ENCODE peak calls at places on chromosomes 11 and 22, in five cellular contexts. One of them, this sample, is unnamed.

GRCh38 chr11:71158936-71159335 is 93.4 kb downstream of the SHANK2 start:
- DNase-seq in CD4-positive, alpha-beta T cell: no peak
- DNase-seq in lower leg skin: peak
- DNase-seq in fibroblast of mammary gland: peak
- DNase-seq in body of pancreas: no peak
- DNase-seq in this sample: no peak

GRCh38 chr11:73235236-73235786 is 17.2 kb downstream of the P2RY2 start:
- DNase-seq in body of pancreas: no peak
- DNase-seq in CD4-positive, alpha-beta T cell: no peak
- DNase-seq in fibroblast of mammary gland: no peak
- DNase-seq in lower leg skin: no peak
- DNase-seq in this sample: no peak

GRCh38 chr11:108403072-108403471 is 64.3 kb downstream of the C11orf65 start:
- DNase-seq in CD4-positive, alpha-beta T cell: no peak
- DNase-seq in body of pancreas: no peak
- DNase-seq in fibroblast of mammary gland: no peak
- DNase-seq in lower leg skin: no peak
- DNase-seq in this sample: no peak

GRCh38 chr11:27282141-27282590 is 80.8 kb downstream of the CCDC34 start:
- DNase-seq in lower leg skin: no peak
- DNase-seq in fibroblast of mammary gland: peak
- DNase-seq in body of pancreas: peak
- DNase-seq in CD4-positive, alpha-beta T cell: no peak
- DNase-seq in this sample: no peak

GRCh38 chr22:50269573-50270301 is 443 bp downstream of the MAPK11 start:
- DNase-seq in lower leg skin: no peak
- DNase-seq in CD4-positive, alpha-beta T cell: peak
- DNase-seq in body of pancreas: no peak
- DNase-seq in fibroblast of mammary gland: peak
- DNase-seq in this sample: peak

GRCh38 chr11:11263238-11264030 is 89.6 kb downstream of the CSNK2A3 start:
- DNase-seq in CD4-positive, alpha-beta T cell: no peak
- DNase-seq in body of pancreas: peak
- DNase-seq in fibroblast of mammary gland: peak
- DNase-seq in lower leg skin: peak
- DNase-seq in this sample: no peak

GRCh38 chr11:71302911-71303310 is 50.5 kb upstream of the SHANK2 start:
- DNase-seq in body of pancreas: no peak
- DNase-seq in lower leg skin: peak
- DNase-seq in CD4-positive, alpha-beta T cell: no peak
- DNase-seq in fibroblast of mammary gland: no peak
- DNase-seq in this sample: no peak

GRCh38 chr11:57781529-57781943 is 19.9 kb downstream of the CTNND1 start:
- DNase-seq in CD4-positive, alpha-beta T cell: no peak
- DNase-seq in lower leg skin: no peak
- DNase-seq in fibroblast of mammary gland: peak
- DNase-seq in body of pancreas: peak
- DNase-seq in this sample: peak

GRCh38 chr22:26585104-26585790 is 4.7 kb downstream of the TPST2 start:
- DNase-seq in lower leg skin: peak
- DNase-seq in CD4-positive, alpha-beta T cell: no peak
- DNase-seq in body of pancreas: peak
- DNase-seq in fibroblast of mammary gland: peak
- DNase-seq in this sample: no peak

GRCh38 chr22:29784451-29785361 is 17.5 kb downstream of the UQCR10 start:
- DNase-seq in body of pancreas: peak
- DNase-seq in lower leg skin: no peak
- DNase-seq in CD4-positive, alpha-beta T cell: no peak
- DNase-seq in fibroblast of mammary gland: no peak
- DNase-seq in this sample: no peak

GRCh38 chr22:41204066-41204465 is 1.0 kb upstream of the L3MBTL2 start:
- DNase-seq in fibroblast of mammary gland: no peak
- DNase-seq in body of pancreas: no peak
- DNase-seq in CD4-positive, alpha-beta T cell: no peak
- DNase-seq in lower leg skin: no peak
- DNase-seq in this sample: no peak

GRCh38 chr11:46690702-46691101 is 9.7 kb downstream of the ARHGAP1 start:
- DNase-seq in CD4-positive, alpha-beta T cell: no peak
- DNase-seq in lower leg skin: no peak
- DNase-seq in fibroblast of mammary gland: no peak
- DNase-seq in body of pancreas: no peak
- DNase-seq in this sample: no peak

GRCh38 chr22:48320048-48320655 is 1507.5 kb downstream of the BRD1 start:
- DNase-seq in fibroblast of mammary gland: no peak
- DNase-seq in CD4-positive, alpha-beta T cell: no peak
- DNase-seq in body of pancreas: no peak
- DNase-seq in lower leg skin: no peak
- DNase-seq in this sample: no peak

GRCh38 chr22:36184433-36185035 is 17.1 kb downstream of the APOL4 start:
- DNase-seq in fibroblast of mammary gland: peak
- DNase-seq in lower leg skin: no peak
- DNase-seq in body of pancreas: peak
- DNase-seq in CD4-positive, alpha-beta T cell: no peak
- DNase-seq in this sample: no peak

GRCh38 chr11:117058761-117059233 is 39.4 kb downstream of the SIK3 start:
- DNase-seq in fibroblast of mammary gland: peak
- DNase-seq in CD4-positive, alpha-beta T cell: no peak
- DNase-seq in lower leg skin: no peak
- DNase-seq in body of pancreas: no peak
- DNase-seq in this sample: no peak

GRCh38 chr11:11413776-11414175 is 60.7 kb upstream of the CSNK2A3 start:
- DNase-seq in CD4-positive, alpha-beta T cell: no peak
- DNase-seq in body of pancreas: no peak
- DNase-seq in fibroblast of mammary gland: no peak
- DNase-seq in lower leg skin: no peak
- DNase-seq in this sample: no peak

GRCh38 chr22:32650553-32651345 is 150.8 kb upstream of the TIMP3 start:
- DNase-seq in CD4-positive, alpha-beta T cell: no peak
- DNase-seq in lower leg skin: no peak
- DNase-seq in body of pancreas: no peak
- DNase-seq in fibroblast of mammary gland: peak
- DNase-seq in this sample: no peak

GRCh38 chr22:31861226-31861840 is 83.0 kb upstream of the YWHAH start:
- DNase-seq in CD4-positive, alpha-beta T cell: no peak
- DNase-seq in body of pancreas: no peak
- DNase-seq in fibroblast of mammary gland: peak
- DNase-seq in lower leg skin: no peak
- DNase-seq in this sample: no peak

GRCh38 chr22:23591203-23591791 is 11.2 kb upstream of the IGLL1 start:
- DNase-seq in lower leg skin: no peak
- DNase-seq in body of pancreas: peak
- DNase-seq in CD4-positive, alpha-beta T cell: peak
- DNase-seq in fibroblast of mammary gland: peak
- DNase-seq in this sample: peak

GRCh38 chr11:36365937-36366336 is 69.8 kb downstream of the PRR5L start:
- DNase-seq in lower leg skin: no peak
- DNase-seq in body of pancreas: no peak
- DNase-seq in fibroblast of mammary gland: no peak
- DNase-seq in CD4-positive, alpha-beta T cell: no peak
- DNase-seq in this sample: no peak

GRCh38 chr22:50576070-50576469 is 2.2 kb downstream of the CPT1B start:
- DNase-seq in CD4-positive, alpha-beta T cell: no peak
- DNase-seq in body of pancreas: peak
- DNase-seq in lower leg skin: no peak
- DNase-seq in fibroblast of mammary gland: peak
- DNase-seq in this sample: peak

GRCh38 chr11:69841170-69841858 is 22.1 kb upstream of the FGF3 start:
- DNase-seq in lower leg skin: peak
- DNase-seq in body of pancreas: no peak
- DNase-seq in fibroblast of mammary gland: no peak
- DNase-seq in CD4-positive, alpha-beta T cell: no peak
- DNase-seq in this sample: no peak

GRCh38 chr11:15119826-15120225 is 5.1 kb downstream of the INSC start:
- DNase-seq in fibroblast of mammary gland: peak
- DNase-seq in lower leg skin: no peak
- DNase-seq in CD4-positive, alpha-beta T cell: no peak
- DNase-seq in body of pancreas: no peak
- DNase-seq in this sample: no peak

GRCh38 chr11:104995001-104995408 is 26.6 kb upstream of the CASP4 start:
- DNase-seq in lower leg skin: no peak
- DNase-seq in body of pancreas: no peak
- DNase-seq in CD4-positive, alpha-beta T cell: no peak
- DNase-seq in fibroblast of mammary gland: no peak
- DNase-seq in this sample: no peak

GRCh38 chr11:12539570-12539969 is 134.7 kb upstream of the TEAD1 start:
- DNase-seq in lower leg skin: no peak
- DNase-seq in CD4-positive, alpha-beta T cell: no peak
- DNase-seq in fibroblast of mammary gland: peak
- DNase-seq in body of pancreas: no peak
- DNase-seq in this sample: no peak

GRCh38 chr22:30742291-30743256 is 47.9 kb downstream of the OSBP2 start:
- DNase-seq in fibroblast of mammary gland: peak
- DNase-seq in body of pancreas: no peak
- DNase-seq in lower leg skin: no peak
- DNase-seq in CD4-positive, alpha-beta T cell: no peak
- DNase-seq in this sample: no peak

GRCh38 chr11:129143335-129143734 is 48.8 kb downstream of the ARHGAP32 start:
- DNase-seq in body of pancreas: peak
- DNase-seq in CD4-positive, alpha-beta T cell: no peak
- DNase-seq in lower leg skin: peak
- DNase-seq in fibroblast of mammary gland: peak
- DNase-seq in this sample: peak

GRCh38 chr11:121723261-121723741 is 270.5 kb upstream of the SORL1-AS1 start:
- DNase-seq in body of pancreas: peak
- DNase-seq in lower leg skin: no peak
- DNase-seq in CD4-positive, alpha-beta T cell: no peak
- DNase-seq in fibroblast of mammary gland: peak
- DNase-seq in this sample: no peak

GRCh38 chr11:35365961-35366360 is 53.4 kb downstream of the SLC1A2 start:
- DNase-seq in fibroblast of mammary gland: no peak
- DNase-seq in CD4-positive, alpha-beta T cell: no peak
- DNase-seq in lower leg skin: no peak
- DNase-seq in body of pancreas: no peak
- DNase-seq in this sample: no peak

DNA sequence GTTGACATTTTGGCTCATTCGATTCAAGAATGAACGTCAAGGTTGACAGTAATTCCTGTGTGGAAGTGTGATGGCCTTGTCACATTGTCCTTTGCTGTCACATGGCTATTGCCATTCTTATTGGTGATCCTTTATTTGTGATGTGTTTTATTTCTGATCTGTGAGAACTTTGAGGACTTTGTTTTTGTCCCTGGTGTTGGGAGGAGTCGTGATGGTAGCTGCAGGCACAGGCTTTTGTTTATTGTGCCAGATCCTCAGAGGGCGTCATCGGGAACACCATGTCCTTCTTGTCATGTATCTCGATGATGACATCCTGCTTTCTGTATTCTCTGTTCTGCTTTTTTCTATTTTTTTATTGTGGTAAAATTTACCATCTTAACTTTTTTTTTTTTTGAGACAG is 5.6 kb downstream of the PICK1 start:
- DNase-seq in fibroblast of mammary gland: no peak
- DNase-seq in body of pancreas: peak
- DNase-seq in CD4-positive, alpha-beta T cell: no peak
- DNase-seq in lower leg skin: no peak
- DNase-seq in this sample: no peak
- TF ChIP-seq CTCF in fibroblast of mammary gland: no peak
- TF ChIP-seq CTCF in body of pancreas: no peak
- TF ChIP-seq CTCF in CD4-positive, alpha-beta T cell: no peak
- TF ChIP-seq CTCF in lower leg skin: no peak
- TF ChIP-seq CTCF in this sample: no peak

DNA sequence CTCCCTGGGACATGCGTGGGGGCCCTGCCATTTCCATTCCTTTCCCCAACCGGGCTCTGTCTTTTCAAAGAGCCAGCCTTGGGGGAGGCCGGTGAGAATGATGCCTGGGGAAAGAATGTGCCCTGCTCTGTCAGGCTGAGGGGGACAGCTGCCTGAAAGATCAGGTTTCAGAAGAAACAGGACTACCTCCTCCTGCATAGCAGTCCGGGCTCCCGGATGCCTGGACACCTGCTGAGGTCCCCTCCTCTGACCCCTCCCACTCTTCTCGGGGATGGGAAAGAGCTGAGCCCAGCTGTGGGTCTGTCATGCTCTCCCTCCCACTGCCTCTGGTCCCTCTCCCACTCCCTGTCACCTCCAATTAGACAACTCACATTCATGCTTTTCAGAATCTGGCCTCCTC is 41.8 kb upstream of the CDON start:
- DNase-seq in fibroblast of mammary gland: no peak
- DNase-seq in lower leg skin: no peak
- DNase-seq in body of pancreas: no peak
- DNase-seq in CD4-positive, alpha-beta T cell: no peak
- DNase-seq in this sample: no peak
- TF ChIP-seq CTCF in fibroblast of mammary gland: no peak
- TF ChIP-seq CTCF in lower leg skin: no peak
- TF ChIP-seq CTCF in body of pancreas: no peak
- TF ChIP-seq CTCF in CD4-positive, alpha-beta T cell: no peak
- TF ChIP-seq CTCF in this sample: no peak

DNA sequence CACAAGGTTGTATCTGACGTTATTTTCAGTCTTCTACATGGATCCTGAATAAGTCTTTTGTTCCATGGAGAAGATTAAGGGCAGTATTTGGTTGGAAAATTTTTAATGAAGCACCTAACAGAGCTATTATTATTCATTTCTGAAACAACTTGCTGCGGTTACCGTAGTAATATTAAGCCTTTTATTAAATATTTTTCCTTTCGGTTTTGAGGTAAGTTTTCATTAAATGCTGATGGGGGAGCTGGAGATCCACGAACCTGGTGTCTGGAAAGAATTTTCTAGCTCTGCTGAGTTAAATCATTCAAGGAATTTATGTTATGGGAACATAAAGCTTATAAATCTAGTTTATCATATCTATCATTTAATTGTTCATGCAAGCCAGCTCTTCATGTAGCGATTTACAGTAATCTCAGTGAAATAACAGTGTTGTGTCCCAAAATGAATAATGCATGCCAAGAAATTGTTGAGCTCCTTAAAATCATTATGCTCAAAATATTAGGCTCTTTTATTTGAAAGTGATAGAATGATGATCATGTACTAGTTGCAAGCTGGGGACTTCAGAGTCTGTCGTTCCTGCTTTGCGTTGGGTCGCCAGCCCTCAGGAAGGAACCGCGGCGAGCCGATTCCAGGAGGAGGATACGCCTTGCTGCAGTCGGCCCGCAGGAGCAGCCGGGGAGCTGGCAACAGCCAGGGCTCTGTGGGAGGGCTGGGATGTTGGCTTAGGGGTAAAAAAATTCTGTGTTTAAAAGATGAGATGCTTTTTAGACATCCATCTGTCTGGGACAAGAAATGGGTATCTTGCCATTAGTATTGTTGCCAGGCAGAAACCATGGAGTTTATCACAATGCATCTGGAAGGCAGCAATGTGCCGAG is 83.1 kb downstream of the TBC1D22A start:
- DNase-seq in CD4-positive, alpha-beta T cell: no peak
- DNase-seq in body of pancreas: no peak
- DNase-seq in fibroblast of mammary gland: peak
- DNase-seq in lower leg skin: peak
- DNase-seq in this sample: no peak
- TF ChIP-seq CTCF in CD4-positive, alpha-beta T cell: no peak
- TF ChIP-seq CTCF in body of pancreas: peak
- TF ChIP-seq CTCF in fibroblast of mammary gland: peak
- TF ChIP-seq CTCF in lower leg skin: no peak
- TF ChIP-seq CTCF in this sample: no peak

DNA sequence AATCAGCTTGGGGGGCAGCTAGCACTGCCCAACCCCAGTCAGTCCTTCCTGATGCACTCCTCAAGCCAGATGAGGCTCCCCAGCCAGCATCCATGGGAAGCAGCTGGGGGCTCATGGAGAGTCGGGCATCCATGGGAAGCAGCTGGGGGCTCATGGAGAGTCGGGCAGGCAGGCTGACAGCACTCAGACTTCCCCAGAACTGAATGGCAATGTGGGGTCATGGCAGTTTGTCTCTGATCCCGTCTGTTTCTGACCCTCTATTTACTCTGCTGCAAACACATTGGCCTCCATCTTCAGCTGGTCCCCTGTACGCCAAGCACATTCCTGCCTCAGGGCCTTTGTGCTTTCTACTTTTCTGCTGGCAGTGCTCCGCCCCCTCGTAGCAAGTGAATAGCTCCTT is 314.8 kb downstream of the NTM start:
- DNase-seq in lower leg skin: peak
- DNase-seq in fibroblast of mammary gland: no peak
- DNase-seq in CD4-positive, alpha-beta T cell: no peak
- DNase-seq in body of pancreas: no peak
- DNase-seq in this sample: no peak
- TF ChIP-seq CTCF in lower leg skin: no peak
- TF ChIP-seq CTCF in fibroblast of mammary gland: no peak
- TF ChIP-seq CTCF in CD4-positive, alpha-beta T cell: no peak
- TF ChIP-seq CTCF in body of pancreas: no peak
- TF ChIP-seq CTCF in this sample: no peak

This sample was measured in Calu3.